ENCODE peak calls at places on chromosomes 7 and 10, in seven cellular contexts. O is keratinocyte, R is tibial nerve, B is right lobe of liver, H is left ventricle myocardium inferior, Q is upper lobe of right lung, W is AG10803. G is an unnamed sample.
A peak's percentile ranks its signal among the peaks of the same experiment; 100 is the strongest.

GRCh38 chr10:83212632-83213349 is 926.5 kb upstream of the GHITM start:
- DNase-seq in O (peak; percentile 33), R (no peak), B (no peak), H (no peak), Q (no peak), W (peak; percentile 72), G (no peak)

GRCh38 chr10:80893256-80893655 is 355.6 kb downstream of the SH2D4B start:
- DNase-seq in O (no peak), R (no peak), B (no peak), H (no peak), Q (no peak), W (no peak), G (no peak)

GRCh38 chr10:87845624-87846377 is 17.5 kb downstream of the KLLN start:
- DNase-seq in O (no peak), R (no peak), B (no peak), H (no peak), Q (no peak), W (peak; percentile 37), G (no peak)

GRCh38 chr10:86348321-86349210 is 18.0 kb downstream of the GRID1 start:
- DNase-seq in O (no peak), R (no peak), B (peak; percentile 31), H (no peak), Q (peak; percentile 63), W (no peak), G (no peak)

GRCh38 chr10:4241724-4242345 is 456.8 kb upstream of the KLF6 start:
- DNase-seq in O (no peak), R (no peak), B (no peak), H (peak; percentile 30), Q (no peak), W (peak; percentile 100), G (no peak)

GRCh38 chr7:37336259-37336658 is 112.4 kb downstream of the ELMO1 start:
- DNase-seq in O (no peak), R (no peak), B (no peak), H (no peak), Q (no peak), W (no peak), G (no peak)

GRCh38 chr7:27872281-27873005 is 132.5 kb downstream of the TAX1BP1 start:
- DNase-seq in O (no peak), R (no peak), B (no peak), H (no peak), Q (no peak), W (peak; percentile 64), G (no peak)

GRCh38 chr10:14798631-14799030 is 23.9 kb upstream of the FAM107B start:
- DNase-seq in O (no peak), R (no peak), B (no peak), H (no peak), Q (no peak), W (no peak), G (no peak)

GRCh38 chr7:156735861-156736260 is 95.3 kb downstream of the RNF32 start:
- DNase-seq in O (no peak), R (no peak), B (no peak), H (no peak), Q (no peak), W (no peak), G (no peak)

GRCh38 chr7:137946015-137946414 is 55.9 kb downstream of the CREB3L2 start:
- DNase-seq in O (no peak), R (no peak), B (no peak), H (no peak), Q (no peak), W (no peak), G (no peak)

GRCh38 chr7:50416509-50417299 is 33.4 kb downstream of the FIGNL1 start:
- DNase-seq in O (no peak), R (no peak), B (no peak), H (no peak), Q (no peak), W (no peak), G (no peak)

GRCh38 chr7:4245866-4246470 is 436.1 kb upstream of the FOXK1 start:
- DNase-seq in O (no peak), R (no peak), B (no peak), H (no peak), Q (peak; percentile 32), W (no peak), G (no peak)

GRCh38 chr10:98323221-98324164 is 55.5 kb upstream of the LOXL4 start:
- DNase-seq in O (no peak), R (peak; percentile 37), B (peak; percentile 55), H (peak; percentile 74), Q (peak; percentile 89), W (peak; percentile 99), G (peak; percentile 61)

GRCh38 chr7:4191525-4191924 is 490.6 kb upstream of the FOXK1 start:
- DNase-seq in O (no peak), R (no peak), B (no peak), H (no peak), Q (no peak), W (no peak), G (no peak)

DNA sequence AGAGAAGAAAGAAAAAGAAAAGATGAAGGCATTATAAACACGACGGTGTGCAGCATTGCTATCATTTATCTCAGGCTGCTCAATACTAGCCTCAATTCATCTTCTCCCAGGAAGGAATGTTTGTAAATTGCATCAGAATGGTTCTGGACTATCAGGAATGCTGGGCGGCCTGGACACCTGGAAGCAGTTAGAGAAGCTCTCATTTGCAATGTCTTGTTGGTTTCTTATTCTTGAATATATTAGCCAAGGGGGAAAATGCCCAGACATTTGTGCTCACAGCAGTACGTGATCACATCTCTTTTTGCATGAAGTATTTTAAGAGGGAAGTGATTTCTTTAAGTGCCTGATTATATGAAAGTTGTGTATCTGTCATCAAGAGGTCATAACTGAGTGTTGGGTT is 85.6 kb upstream of the IMMP2L start:
- DNase-seq in O (no peak), R (no peak), B (no peak), H (no peak), Q (no peak), W (peak; percentile 75), G (no peak)
- TF ChIP-seq CTCF in O (no peak), R (no peak), B (no peak), H (no peak), Q (no peak), W (no peak), G (no peak)

GRCh38 chr7:65731562-65732035 is 141.3 kb upstream of the VKORC1L1 start:
- DNase-seq in O (no peak), R (no peak), B (no peak), H (peak; percentile 18), Q (peak; percentile 77), W (peak; percentile 15), G (peak; percentile 37)
- TF ChIP-seq CTCF in O (no peak), R (no peak), B (no peak), H (no peak), Q (peak; percentile 25), W (peak; percentile 26), G (no peak)

GRCh38 chr7:85954961-85955360 is 688.7 kb upstream of the GRM3 start:
- DNase-seq in O (no peak), R (no peak), B (no peak), H (no peak), Q (no peak), W (no peak), G (no peak)
- TF ChIP-seq CTCF in O (no peak), R (no peak), B (no peak), H (no peak), Q (no peak), W (no peak), G (no peak)

DNA sequence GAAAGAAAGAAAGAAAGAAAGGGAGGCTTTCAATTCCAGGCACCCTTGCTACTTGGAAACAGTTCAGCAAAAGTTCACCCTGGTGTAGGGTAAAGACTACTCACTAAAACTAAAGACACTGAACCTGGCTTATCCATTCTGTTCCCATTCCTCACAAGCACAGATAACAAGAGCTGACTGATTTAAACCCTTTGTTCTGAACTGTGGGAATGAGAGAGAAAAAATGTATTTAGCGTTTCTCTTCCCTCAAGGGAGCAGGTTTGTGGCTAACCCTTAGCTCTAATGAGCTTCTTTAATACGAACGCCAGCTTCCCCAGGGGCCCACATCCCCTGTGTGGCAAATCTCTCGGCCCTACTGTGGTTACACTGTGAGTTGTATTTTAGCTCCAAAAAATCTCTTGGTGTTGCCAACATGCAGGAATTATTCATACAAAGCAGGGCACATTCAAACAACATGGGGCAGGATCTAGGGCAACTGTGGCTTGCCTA is 23.3 kb downstream of the PRTFDC1 start:
- DNase-seq in O (no peak), R (no peak), B (no peak), H (no peak), Q (no peak), W (peak; percentile 70), G (no peak)
- TF ChIP-seq CTCF in O (no peak), R (no peak), B (no peak), H (no peak), Q (no peak), W (no peak), G (no peak)

GRCh38 chr7:98286093-98286525 is 4.6 kb downstream of the BRI3 start:
- DNase-seq in O (peak; percentile 71), R (peak; percentile 64), B (peak; percentile 76), H (peak; percentile 63), Q (peak; percentile 87), W (peak; percentile 73), G (peak; percentile 62)

GRCh38 chr7:98286701-98287485 is 5.4 kb downstream of the BRI3 start:
- DNase-seq in O (no peak), R (no peak), B (no peak), H (no peak), Q (peak; percentile 65), W (no peak), G (peak; percentile 46)

GRCh38 chr7:98287486-98287959 is 6.0 kb downstream of the BRI3 start:
- DNase-seq in O (peak; percentile 56), R (no peak), B (peak; percentile 58), H (no peak), Q (peak; percentile 88), W (no peak), G (peak; percentile 75)

GRCh38 chr7:98289333-98289875 is 7.9 kb downstream of the BRI3 start:
- DNase-seq in O (no peak), R (no peak), B (no peak), H (no peak), Q (no peak), W (no peak), G (no peak)

DNA sequence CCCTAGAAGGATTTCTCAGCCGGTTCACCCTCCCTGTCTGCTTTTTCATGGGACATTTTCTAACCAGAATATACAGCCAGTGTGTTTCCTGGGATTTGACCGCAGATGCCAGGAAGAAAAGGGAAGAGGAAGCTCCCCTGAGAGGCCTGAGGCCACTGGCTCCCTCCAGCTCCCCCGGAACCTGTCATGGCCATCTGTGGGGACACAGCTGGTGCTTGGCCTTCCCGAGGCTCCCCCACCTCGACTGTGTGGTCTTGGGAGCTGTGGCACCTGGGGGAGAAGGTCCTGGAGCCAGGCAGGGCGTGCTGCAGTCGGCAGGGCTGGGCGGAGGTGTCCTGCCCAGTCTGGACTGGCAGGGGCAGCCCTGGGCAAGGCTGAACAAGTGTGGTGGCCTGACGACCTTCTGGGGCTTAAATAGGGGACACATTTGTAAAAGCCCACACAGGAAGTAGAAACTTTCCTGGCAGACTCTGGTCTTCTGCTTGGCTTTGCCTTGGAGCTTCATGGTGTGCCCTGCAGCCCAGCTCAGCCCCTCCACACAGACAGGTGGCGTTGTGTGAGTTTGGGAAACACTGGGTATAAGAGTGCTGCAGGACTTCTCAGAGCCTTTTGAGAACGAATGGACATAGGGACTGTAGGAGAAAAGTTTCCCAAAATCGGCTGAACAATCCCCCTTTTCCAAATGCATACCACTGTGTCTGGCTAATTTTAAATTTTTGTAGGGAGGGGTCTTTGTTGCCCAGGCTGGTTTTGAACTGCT is 6.8 kb downstream of the BRI3 start:
- DNase-seq in O (no peak), R (no peak), B (no peak), H (no peak), Q (peak; percentile 63), W (no peak), G (no peak)
- TF ChIP-seq CTCF in O (no peak), R (no peak), B (no peak), H (no peak), Q (no peak), W (no peak), G (no peak)

G was measured in stomach.